ENCODE peak calls at places on chromosome 1, in four cellular contexts. Q is H9, O is IMR-90, C is H1. B is an unnamed sample.

GRCh38 chr1:215789981-215790380 is 222.9 kb downstream of the KCTD3 start:
- DNase-seq in O (no peak), Q (no peak), C (no peak), B (no peak)

GRCh38 chr1:85611856-85612255 is 31.3 kb downstream of the CCN1 start:
- DNase-seq in O (peak), C (no peak), Q (no peak), B (peak)

GRCh38 chr1:187442590-187442989 is 613.8 kb downstream of the PLA2G4A start:
- DNase-seq in O (no peak), Q (no peak), C (no peak), B (no peak)

GRCh38 chr1:28329395-28330153 is 734 bp downstream of the MED18 start:
- DNase-seq in C (no peak), O (peak), Q (peak), B (peak)

GRCh38 chr1:27395441-27396195 is 3.2 kb downstream of the GPR3 start:
- DNase-seq in Q (peak), C (no peak), O (peak), B (peak)

GRCh38 chr1:165228676-165229075 is 127.8 kb downstream of the LMX1A start:
- DNase-seq in C (no peak), O (peak), Q (no peak), B (peak)

GRCh38 chr1:29055160-29055559 is 68.5 kb downstream of the TMEM200B start:
- DNase-seq in Q (no peak), C (no peak), O (peak), B (no peak)

GRCh38 chr1:117613969-117614865 is 8.4 kb downstream of the TENT5C start:
- DNase-seq in Q (peak), O (no peak), C (no peak), B (no peak)

GRCh38 chr1:197149340-197149739 is 2.9 kb upstream of the ASPM start:
- DNase-seq in C (no peak), Q (no peak), O (no peak), B (no peak)

GRCh38 chr1:160942926-160943325 is 11.7 kb downstream of the ITLN2 start:
- DNase-seq in Q (no peak), C (no peak), O (no peak), B (peak)

GRCh38 chr1:161037661-161038522 is 872 bp downstream of the TSTD1 start:
- DNase-seq in C (no peak), O (no peak), Q (peak), B (peak)

GRCh38 chr1:99180343-99180808 is 83.9 kb upstream of the PLPPR4 start:
- DNase-seq in O (peak), Q (peak), C (peak), B (peak)

GRCh38 chr1:38022810-38023209 is 10.3 kb downstream of the UTP11 start:
- DNase-seq in O (no peak), Q (no peak), C (no peak), B (no peak)

GRCh38 chr1:194693244-194693643 is 1506.8 kb upstream of the B3GALT2 start:
- DNase-seq in C (no peak), O (no peak), Q (no peak), B (no peak)

GRCh38 chr1:170707959-170708666 is 44.2 kb downstream of the PRRX1 start:
- DNase-seq in O (peak), C (no peak), Q (no peak), B (peak)

GRCh38 chr1:99264201-99265021 is at the start of gene PLPPR4:
- DNase-seq in C (peak), O (peak), Q (peak), B (peak)

GRCh38 chr1:12654657-12655056 is 10.8 kb downstream of the AADACL4 start:
- DNase-seq in C (no peak), Q (no peak), O (no peak), B (no peak)

GRCh38 chr1:167991546-167991945 is 54.7 kb upstream of the MPC2 start:
- DNase-seq in Q (no peak), C (no peak), O (no peak), B (no peak)

GRCh38 chr1:184889183-184889582 is 85.1 kb downstream of the NIBAN1 start:
- DNase-seq in O (no peak), Q (no peak), C (no peak), B (no peak)

GRCh38 chr1:228471762-228472398 is 15.3 kb upstream of the RNF187 start:
- DNase-seq in Q (peak), C (no peak), O (peak), B (peak)

GRCh38 chr1:71634159-71634558 is 553.3 kb upstream of the ZRANB2 start:
- DNase-seq in C (no peak), O (no peak), Q (no peak), B (no peak)

GRCh38 chr1:14320518-14320917 is 278.0 kb upstream of the KAZN start:
- DNase-seq in O (peak), Q (no peak), C (no peak), B (no peak)

DNA sequence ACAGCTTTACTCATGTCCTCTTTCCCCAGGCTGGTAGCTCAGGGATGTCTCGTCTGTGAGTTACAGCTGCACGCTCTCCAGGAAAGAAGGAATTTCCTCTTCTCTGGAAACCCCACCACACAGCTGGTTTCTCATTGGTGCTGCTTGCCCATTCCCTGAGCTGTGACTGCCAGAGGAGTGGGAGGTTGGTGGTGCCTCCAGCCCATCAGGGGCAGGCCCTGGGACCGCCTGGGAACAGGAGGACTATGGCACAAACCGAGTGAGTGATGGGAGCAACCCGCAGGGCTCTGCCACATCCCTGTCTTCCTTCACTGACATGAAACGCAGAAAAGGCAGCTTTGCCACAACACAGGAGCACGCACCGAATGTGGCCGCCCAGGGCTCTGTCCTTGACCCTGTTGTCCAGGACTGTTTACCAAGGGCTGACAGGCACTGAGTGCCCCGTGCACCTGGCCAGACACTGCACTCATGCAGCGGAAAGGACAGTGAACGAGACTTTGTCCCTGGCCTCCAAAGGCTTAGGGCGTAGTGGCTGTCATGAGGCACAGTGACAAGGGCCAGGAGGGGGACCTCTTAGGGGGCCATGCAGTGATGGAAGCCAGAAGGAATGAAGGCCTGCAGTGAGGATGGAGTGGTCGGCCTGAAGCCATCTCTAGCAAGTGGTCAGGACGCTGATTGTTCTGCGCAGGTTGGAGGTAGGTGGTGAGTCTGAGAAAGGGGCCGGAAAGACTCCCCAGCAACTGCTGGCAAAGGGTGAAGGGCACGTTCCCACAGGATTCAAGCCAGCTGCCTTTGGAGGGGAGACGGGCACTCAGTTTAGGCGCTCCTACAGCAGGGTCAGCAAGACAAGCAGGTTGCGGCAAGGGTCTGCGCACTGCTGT is 1.7 kb upstream of the CCNL2 start:
- DNase-seq in C (no peak), O (peak), Q (no peak), B (no peak)
- H4K8ac ChIP-seq in C (no peak), O (peak), Q (no peak), B (no peak)

GRCh38 chr1:221871056-221871455 is 129.2 kb upstream of the DUSP10 start:
- DNase-seq in O (no peak), C (no peak), Q (no peak), B (no peak)
- H3K56ac ChIP-seq in O (no peak), C (no peak), Q (no peak), B (no peak)

GRCh38 chr1:115373305-115373704 is 35.3 kb upstream of the NGF start:
- DNase-seq in C (no peak), Q (no peak), O (peak), B (no peak)
- H4K8ac ChIP-seq in C (no peak), Q (no peak), O (no peak), B (no peak)

DNA sequence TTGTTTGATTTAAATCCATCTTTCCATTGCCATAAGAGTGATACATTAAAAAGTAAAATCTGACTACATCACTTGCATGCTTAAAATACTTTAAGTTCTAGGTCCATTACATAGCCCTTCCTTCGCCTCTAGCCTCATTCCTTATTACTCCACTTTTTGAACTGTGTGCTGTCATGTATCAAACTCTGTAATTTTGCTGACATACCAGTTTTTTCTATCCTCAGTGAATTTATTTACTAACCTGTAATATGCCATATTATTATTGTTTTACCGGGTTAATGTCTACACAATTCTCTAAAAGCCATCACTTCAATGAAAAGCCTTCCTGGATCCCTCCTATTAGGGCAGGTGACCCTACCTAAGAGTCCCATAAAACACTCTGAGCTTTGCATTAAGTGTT is 4.9 kb upstream of the SPRR2G start:
- DNase-seq in Q (no peak), O (no peak), C (no peak), B (no peak)
- H3K56ac ChIP-seq in Q (no peak), O (no peak), C (no peak), B (no peak)

GRCh38 chr1:153571706-153572105 is 6.1 kb upstream of the S100A2 start:
- DNase-seq in O (no peak), C (no peak), Q (no peak), B (no peak)
- H4K8ac ChIP-seq in O (no peak), C (no peak), Q (no peak), B (no peak)

GRCh38 chr1:30950053-30950452 is 41.5 kb upstream of the SDC3 start:
- DNase-seq in Q (no peak), O (no peak), C (no peak), B (no peak)
- H3K56ac ChIP-seq in Q (no peak), O (no peak), C (no peak), B (no peak)

GRCh38 chr1:209881271-209882018 is 53.7 kb downstream of the UTP25 start:
- DNase-seq in Q (no peak), C (no peak), O (no peak), B (no peak)
- H4K8ac ChIP-seq in Q (no peak), C (no peak), O (no peak), B (no peak)